ENCODE peak calls at places on chromosomes 13 and 19, in four cellular contexts. S is psoas muscle, R is upper lobe of right lung, O is kidney epithelial cell. M is an unnamed sample.
A peak's percentile ranks its signal among the peaks of the same experiment; 100 is the strongest.

GRCh38 chr13:109451726-109452125 is 334.7 kb downstream of the IRS2 start:
- DNase-seq in R (no peak), S (no peak), O (no peak), M (no peak)

GRCh38 chr13:98959299-98959698 is 18.6 kb downstream of the DOCK9 start:
- DNase-seq in S (no peak), R (no peak), O (no peak), M (no peak)

GRCh38 chr13:32140109-32140508 is 108.5 kb downstream of the FRY start:
- DNase-seq in O (no peak), R (no peak), S (no peak), M (no peak)

GRCh38 chr13:39616087-39616694 is 13.2 kb upstream of the LHFPL6 start:
- DNase-seq in S (no peak), R (no peak), O (no peak), M (peak; percentile 77)

GRCh38 chr19:51136891-51137551 is 5.1 kb upstream of the SIGLEC7 start:
- DNase-seq in R (peak; percentile 67), S (no peak), O (no peak), M (no peak)

GRCh38 chr19:15449620-15450527 is at the start of gene WIZ:
- DNase-seq in R (peak; percentile 94), O (no peak), S (peak; percentile 94), M (peak; percentile 98)

GRCh38 chr13:31824705-31825512 is 85.6 kb downstream of the RXFP2 start:
- DNase-seq in R (no peak), O (no peak), S (no peak), M (peak; percentile 18)

GRCh38 chr13:99572131-99572530 is 70.9 kb downstream of the TM9SF2 start:
- DNase-seq in R (no peak), S (no peak), O (peak; percentile 61), M (no peak)

GRCh38 chr13:31827707-31828106 is 88.4 kb downstream of the RXFP2 start:
- DNase-seq in S (no peak), R (no peak), O (no peak), M (no peak)

GRCh38 chr13:47409778-47410177 is 512.9 kb upstream of the HTR2A start:
- DNase-seq in S (no peak), O (no peak), R (no peak), M (no peak)

GRCh38 chr13:23673354-23673753 is 103.1 kb downstream of the TNFRSF19 start:
- DNase-seq in S (no peak), R (no peak), O (peak; percentile 61), M (no peak)

GRCh38 chr19:28706693-28707092 is 506.3 kb downstream of the UQCRFS1 start:
- DNase-seq in R (no peak), S (no peak), O (no peak), M (no peak)

GRCh38 chr19:55694656-55695491 is 19.8 kb downstream of the EPN1 start:
- DNase-seq in S (no peak), O (no peak), R (peak; percentile 52), M (no peak)

GRCh38 chr19:16590876-16591802 is 18.9 kb upstream of the SLC35E1 start:
- DNase-seq in O (no peak), R (no peak), S (no peak), M (no peak)

DNA sequence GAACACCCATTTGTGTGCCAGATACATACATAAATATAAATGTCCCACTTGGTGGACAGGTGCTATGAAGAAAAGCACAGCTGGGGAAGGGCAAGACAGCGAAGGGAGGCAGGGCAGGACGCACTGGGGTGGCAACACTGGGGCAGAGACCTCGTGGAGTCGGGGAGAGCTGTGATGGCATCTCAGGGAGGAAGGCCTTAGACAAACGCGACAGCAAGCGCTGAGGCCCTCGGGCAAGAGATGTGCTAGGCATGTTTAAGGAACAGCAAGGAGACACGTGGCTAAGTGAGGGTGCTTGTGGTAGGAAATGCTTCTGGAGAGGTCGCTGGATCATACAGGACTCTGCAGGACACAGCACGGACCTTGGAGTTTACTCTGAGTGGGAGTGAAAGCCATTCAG is 23.3 kb upstream of the CCNP start:
- DNase-seq in R (no peak), O (no peak), S (no peak), M (no peak)
- TF ChIP-seq CTCF in R (no peak), O (no peak), S (no peak), M (no peak)

DNA sequence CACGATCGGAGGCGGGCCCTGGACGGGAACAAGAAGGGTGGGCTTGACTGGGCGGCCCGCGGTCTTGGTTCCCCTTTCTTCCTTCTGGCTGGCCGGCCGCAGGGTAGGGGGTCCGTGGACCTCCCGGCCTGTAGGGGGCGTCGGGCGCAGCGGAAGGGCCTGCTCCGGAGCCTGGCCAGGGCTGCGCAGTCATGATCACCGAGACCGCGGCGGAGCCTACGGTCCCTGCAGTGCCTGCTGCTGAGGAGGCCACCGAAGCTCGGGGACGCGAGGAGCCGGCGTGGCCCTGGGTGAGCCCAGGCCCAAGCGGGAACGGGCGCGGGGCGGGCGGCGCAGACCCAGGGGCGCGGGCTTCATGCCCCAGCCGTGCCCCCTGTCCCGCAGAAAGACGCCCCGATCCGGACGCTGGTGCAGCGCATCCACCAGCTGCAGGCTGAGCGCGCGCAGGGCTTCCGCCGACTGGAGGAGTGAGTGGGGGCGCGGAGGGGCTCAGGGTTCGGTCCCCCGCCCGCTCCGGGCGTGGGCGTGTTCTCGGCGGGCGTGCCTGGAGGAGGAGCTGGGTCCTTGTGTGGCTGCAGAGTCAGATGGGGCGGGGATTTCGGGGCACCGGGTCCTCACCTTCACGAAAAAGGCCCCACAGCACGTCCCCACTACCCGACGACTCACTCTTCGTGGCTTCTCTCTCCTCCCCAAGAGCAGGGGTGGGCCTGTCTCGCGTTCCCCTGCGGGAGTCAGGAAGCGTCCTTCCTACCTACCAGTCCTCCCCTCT is at the start of gene REX1BD:
- DNase-seq in S (peak; percentile 94), R (peak; percentile 92), O (no peak), M (peak; percentile 93)
- TF ChIP-seq CTCF in S (peak; percentile 92), R (peak; percentile 94), O (peak; percentile 90), M (peak; percentile 95)

GRCh38 chr13:64819081-64819480 is 2411.1 kb downstream of the PCDH9 start:
- DNase-seq in S (no peak), R (no peak), O (no peak), M (no peak)
- TF ChIP-seq CTCF in S (no peak), R (no peak), O (no peak), M (no peak)

GRCh38 chr19:35090795-35091214 is 24.8 kb upstream of the FXYD3 start:
- DNase-seq in O (no peak), S (no peak), R (no peak), M (no peak)
- TF ChIP-seq CTCF in O (no peak), S (no peak), R (no peak), M (no peak)

GRCh38 chr19:4730740-4731171 is 7.1 kb upstream of the DPP9 start:
- DNase-seq in S (no peak), R (no peak), O (no peak), M (peak; percentile 45)
- TF ChIP-seq CTCF in S (peak; percentile 37), R (peak; percentile 47), O (peak; percentile 52), M (peak; percentile 22)

GRCh38 chr19:11656535-11656934 is 59.3 kb downstream of the ZNF627 start:
- DNase-seq in R (no peak), O (no peak), S (no peak), M (no peak)

GRCh38 chr19:11662278-11662677 is 65.0 kb downstream of the ZNF627 start:
- DNase-seq in S (no peak), O (no peak), R (no peak), M (no peak)

GRCh38 chr19:11658954-11659353 is 61.7 kb downstream of the ZNF627 start:
- DNase-seq in S (no peak), R (no peak), O (no peak), M (no peak)

GRCh38 chr19:11657307-11657706 is 60.0 kb downstream of the ZNF627 start:
- DNase-seq in S (no peak), O (no peak), R (no peak), M (no peak)

DNA sequence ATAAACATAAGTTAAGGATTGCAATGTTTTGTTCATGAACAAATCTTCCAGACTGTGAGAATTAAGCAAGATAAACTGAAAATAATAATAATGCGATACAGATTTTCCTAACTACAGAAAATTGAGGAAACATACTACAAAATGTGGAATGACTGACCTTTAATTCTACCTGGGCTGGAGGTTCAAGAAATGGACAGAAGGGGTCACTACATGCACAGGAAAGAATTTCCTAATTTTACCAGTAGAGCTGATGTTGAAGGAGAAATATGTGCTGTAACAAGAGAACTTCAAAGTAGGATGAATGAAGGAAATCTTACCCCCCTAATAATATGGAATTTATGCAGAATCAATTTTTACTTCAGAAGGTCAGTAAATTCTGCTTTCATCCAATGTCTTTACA is 62.3 kb downstream of the ZNF627 start:
- DNase-seq in S (no peak), R (no peak), O (no peak), M (peak; percentile 53)
- TF ChIP-seq CTCF in S (no peak), R (no peak), O (no peak), M (peak; percentile 35)

GRCh38 chr13:113550453-113550852 is 34.1 kb upstream of the TFDP1 start:
- DNase-seq in O (no peak), R (peak; percentile 32), S (no peak), M (no peak)
- TF ChIP-seq CTCF in O (no peak), R (no peak), S (no peak), M (no peak)

DNA sequence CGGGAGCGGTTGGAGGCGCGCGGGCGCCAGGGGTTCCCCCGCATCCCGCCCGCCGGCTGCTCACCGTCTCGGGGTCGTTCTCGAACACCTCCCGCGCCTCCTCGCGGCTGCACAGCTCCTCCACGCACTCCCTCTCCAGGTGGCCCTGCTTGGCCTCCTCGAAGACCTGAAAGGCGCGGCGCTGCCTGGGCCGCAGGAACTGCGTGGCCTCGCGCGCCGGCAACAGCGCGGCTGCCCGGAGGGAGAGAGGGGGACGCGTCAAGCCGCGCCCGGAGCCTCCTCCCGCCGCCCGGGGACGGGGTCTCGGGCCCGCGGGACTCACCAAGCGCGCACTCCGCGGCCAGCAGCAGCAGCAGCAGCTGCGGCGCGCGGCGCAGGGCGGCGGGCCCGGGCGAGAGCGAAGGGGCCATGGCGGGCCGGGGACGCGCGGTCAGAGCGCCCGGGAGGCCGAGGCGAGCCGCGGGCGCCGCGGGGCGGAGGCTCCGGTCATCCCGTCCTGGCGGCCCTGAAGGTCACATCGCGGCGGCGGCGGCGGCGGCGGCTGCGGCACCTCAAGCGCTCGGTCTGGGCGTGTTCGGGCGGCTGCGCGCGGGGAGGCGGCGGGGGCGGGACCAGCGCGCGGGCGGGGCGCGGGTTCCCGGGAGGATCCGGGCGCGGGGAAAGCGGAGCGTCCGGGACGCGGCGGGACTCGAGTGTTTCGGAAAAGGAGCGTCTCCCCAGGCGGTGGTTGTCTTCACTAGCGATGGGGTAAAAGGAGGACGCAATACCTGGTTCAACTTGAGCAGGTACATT is at the start of gene GAS6:
- DNase-seq in O (no peak), S (peak; percentile 87), R (peak; percentile 80), M (peak; percentile 77)
- TF ChIP-seq CTCF in O (no peak), S (peak; percentile 23), R (no peak), M (no peak)

GRCh38 chr19:2424686-2425621 is 2.4 kb downstream of the TIMM13 start:
- DNase-seq in R (peak; percentile 67), S (peak; percentile 79), O (peak; percentile 21), M (no peak)
- TF ChIP-seq CTCF in R (no peak), S (peak; percentile 41), O (peak; percentile 39), M (no peak)